ENCODE peak calls at places on chromosomes 12 and 14, in six cellular contexts. E, F, Y, K, P and Q are unnamed samples.

GRCh38 chr12:105289114-105289904 is 41.2 kb upstream of the C12orf75 start:
- DNase-seq in E (no peak), F (no peak), Y (no peak), K (peak; percentile 28), P (no peak), Q (no peak)

GRCh38 chr12:68538722-68539614 is 71.7 kb upstream of the RAP1B start:
- DNase-seq in E (peak; percentile 56), F (peak; percentile 26), Y (no peak), K (peak; percentile 62), P (peak; percentile 10), Q (no peak)

GRCh38 chr14:74955229-74955999 is at the start of gene PGF:
- DNase-seq in E (no peak), F (peak; percentile 52), Y (no peak), K (no peak), P (no peak), Q (no peak)

GRCh38 chr12:6647083-6647604 is at the start of gene ACRBP:
- DNase-seq in E (peak; percentile 62), F (peak; percentile 71), Y (no peak), K (no peak), P (peak; percentile 32), Q (peak; percentile 16)

GRCh38 chr14:75274899-75275569 is 3.6 kb upstream of the FOS start:
- DNase-seq in E (peak; percentile 64), F (no peak), Y (no peak), K (peak; percentile 72), P (no peak), Q (no peak)

GRCh38 chr12:49482095-49483051 is 56.5 kb upstream of the KCNH3 start:
- DNase-seq in E (no peak), F (no peak), Y (no peak), K (no peak), P (no peak), Q (no peak)

GRCh38 chr14:24804813-24805212 is 170.8 kb upstream of the GZMB start:
- DNase-seq in E (no peak), F (no peak), Y (no peak), K (no peak), P (no peak), Q (no peak)

GRCh38 chr12:79692860-79693605 is 2.3 kb upstream of the PAWR start:
- DNase-seq in E (no peak), F (no peak), Y (no peak), K (no peak), P (no peak), Q (no peak)

GRCh38 chr12:90987101-90987500 is 17.7 kb downstream of the EPYC start:
- DNase-seq in E (no peak), F (no peak), Y (no peak), K (peak; percentile 40), P (no peak), Q (no peak)

GRCh38 chr14:96086574-96087077 is 47.5 kb downstream of the C14orf132 start:
- DNase-seq in E (no peak), F (no peak), Y (no peak), K (no peak), P (no peak), Q (no peak)

GRCh38 chr14:22534547-22534946 is 54.5 kb downstream of the DAD1 start:
- DNase-seq in E (no peak), F (no peak), Y (no peak), K (no peak), P (no peak), Q (no peak)

GRCh38 chr12:116864371-116865160 is 16.7 kb downstream of the HRK start:
- DNase-seq in E (no peak), F (no peak), Y (peak; percentile 42), K (peak; percentile 65), P (no peak), Q (no peak)

GRCh38 chr14:84806627-84807026 is 723.3 kb upstream of the FLRT2 start:
- DNase-seq in E (no peak), F (no peak), Y (no peak), K (no peak), P (no peak), Q (no peak)

GRCh38 chr14:91728616-91729183 is 3.2 kb downstream of the CATSPERB start:
- DNase-seq in E (no peak), F (no peak), Y (no peak), K (no peak), P (no peak), Q (no peak)

GRCh38 chr14:100119251-100119650 is 40.2 kb downstream of the DEGS2 start:
- DNase-seq in E (no peak), F (no peak), Y (no peak), K (no peak), P (no peak), Q (no peak)

GRCh38 chr12:72540811-72541210 is 268.6 kb downstream of the TRHDE start:
- DNase-seq in E (no peak), F (no peak), Y (no peak), K (no peak), P (no peak), Q (no peak)

GRCh38 chr12:57124259-57124877 is 3.9 kb upstream of the LRP1 start:
- DNase-seq in E (peak; percentile 78), F (peak; percentile 77), Y (no peak), K (peak; percentile 68), P (peak; percentile 74), Q (no peak)

GRCh38 chr14:77186911-77187648 is 5.5 kb downstream of the TMEM63C start:
- DNase-seq in E (no peak), F (peak; percentile 29), Y (no peak), K (no peak), P (no peak), Q (no peak)

GRCh38 chr12:716506-716905 is 35.9 kb upstream of the WNK1 start:
- DNase-seq in E (no peak), F (no peak), Y (no peak), K (no peak), P (no peak), Q (no peak)

GRCh38 chr12:8687846-8688601 is 9.8 kb upstream of the RIMKLB start:
- DNase-seq in E (peak; percentile 24), F (peak; percentile 54), Y (peak; percentile 55), K (peak; percentile 79), P (no peak), Q (peak; percentile 54)

GRCh38 chr12:119669744-119670472 is 2.0 kb downstream of the PRKAB1 start:
- DNase-seq in E (no peak), F (no peak), Y (no peak), K (no peak), P (no peak), Q (no peak)

GRCh38 chr12:14396071-14396470 is 30.6 kb downstream of the ATF7IP start:
- DNase-seq in E (peak; percentile 75), F (no peak), Y (no peak), K (no peak), P (no peak), Q (no peak)

GRCh38 chr12:118136559-118137003 is 657 bp downstream of the PEBP1 start:
- DNase-seq in E (peak; percentile 77), F (peak; percentile 38), Y (no peak), K (peak; percentile 26), P (peak; percentile 18), Q (no peak)

GRCh38 chr14:37598973-37599526 is 3.6 kb downstream of the TTC6 start:
- DNase-seq in E (no peak), F (no peak), Y (no peak), K (no peak), P (no peak), Q (no peak)

GRCh38 chr14:88818018-88818417 is 6.4 kb upstream of the TTC8 start:
- DNase-seq in E (peak; percentile 18), F (no peak), Y (no peak), K (no peak), P (no peak), Q (no peak)

GRCh38 chr12:21451529-21451928 is 14.1 kb downstream of the PYROXD1 start:
- DNase-seq in E (no peak), F (no peak), Y (no peak), K (peak; percentile 18), P (no peak), Q (no peak)
- TF ChIP-seq CTCF in E (no peak), F (no peak), Y (peak; percentile 15), K (peak; percentile 22), P (no peak), Q (no peak)

GRCh38 chr12:76417116-76417515 is 68.9 kb upstream of the BBS10 start:
- DNase-seq in E (peak; percentile 35), F (no peak), Y (no peak), K (no peak), P (peak; percentile 62), Q (no peak)
- TF ChIP-seq CTCF in E (no peak), F (no peak), Y (no peak), K (no peak), P (no peak), Q (no peak)

DNA sequence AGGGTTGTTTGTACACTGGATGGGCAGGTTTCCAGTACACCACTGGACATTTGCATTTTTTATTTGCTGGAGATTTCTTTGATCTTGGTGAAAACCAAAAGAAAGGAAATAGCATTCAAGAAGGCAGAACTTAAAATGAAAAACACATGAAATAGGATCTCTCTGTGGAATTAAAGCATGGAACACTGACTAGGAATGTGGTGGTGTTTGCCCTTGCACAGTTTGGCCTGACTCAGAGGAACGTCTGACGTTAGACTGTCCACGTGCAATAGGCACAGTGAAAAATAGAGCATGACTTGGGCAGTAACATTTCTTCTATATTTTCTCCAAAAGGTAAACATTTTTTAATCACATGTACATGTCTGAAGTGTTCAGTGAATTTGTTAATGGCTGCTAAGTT is 474.1 kb upstream of the PRICKLE1 start:
- DNase-seq in E (no peak), F (no peak), Y (peak; percentile 52), K (peak; percentile 65), P (no peak), Q (peak; percentile 32)
- TF ChIP-seq CTCF in E (no peak), F (no peak), Y (no peak), K (no peak), P (no peak), Q (no peak)

GRCh38 chr12:56079729-56080555 is at the start of gene ERBB3:
- DNase-seq in E (peak; percentile 18), F (peak; percentile 63), Y (peak; percentile 42), K (peak; percentile 74), P (peak; percentile 38), Q (peak; percentile 40)

GRCh38 chr12:56081393-56082347 is 1.7 kb downstream of the ERBB3 start:
- DNase-seq in E (no peak), F (no peak), Y (no peak), K (no peak), P (no peak), Q (no peak)

GRCh38 chr12:56080556-56081138 is 682 bp downstream of the ERBB3 start:
- DNase-seq in E (no peak), F (no peak), Y (no peak), K (no peak), P (no peak), Q (no peak)

GRCh38 chr12:56078427-56078826 is 1.5 kb upstream of the ERBB3 start:
- DNase-seq in E (no peak), F (no peak), Y (no peak), K (no peak), P (no peak), Q (no peak)

DNA sequence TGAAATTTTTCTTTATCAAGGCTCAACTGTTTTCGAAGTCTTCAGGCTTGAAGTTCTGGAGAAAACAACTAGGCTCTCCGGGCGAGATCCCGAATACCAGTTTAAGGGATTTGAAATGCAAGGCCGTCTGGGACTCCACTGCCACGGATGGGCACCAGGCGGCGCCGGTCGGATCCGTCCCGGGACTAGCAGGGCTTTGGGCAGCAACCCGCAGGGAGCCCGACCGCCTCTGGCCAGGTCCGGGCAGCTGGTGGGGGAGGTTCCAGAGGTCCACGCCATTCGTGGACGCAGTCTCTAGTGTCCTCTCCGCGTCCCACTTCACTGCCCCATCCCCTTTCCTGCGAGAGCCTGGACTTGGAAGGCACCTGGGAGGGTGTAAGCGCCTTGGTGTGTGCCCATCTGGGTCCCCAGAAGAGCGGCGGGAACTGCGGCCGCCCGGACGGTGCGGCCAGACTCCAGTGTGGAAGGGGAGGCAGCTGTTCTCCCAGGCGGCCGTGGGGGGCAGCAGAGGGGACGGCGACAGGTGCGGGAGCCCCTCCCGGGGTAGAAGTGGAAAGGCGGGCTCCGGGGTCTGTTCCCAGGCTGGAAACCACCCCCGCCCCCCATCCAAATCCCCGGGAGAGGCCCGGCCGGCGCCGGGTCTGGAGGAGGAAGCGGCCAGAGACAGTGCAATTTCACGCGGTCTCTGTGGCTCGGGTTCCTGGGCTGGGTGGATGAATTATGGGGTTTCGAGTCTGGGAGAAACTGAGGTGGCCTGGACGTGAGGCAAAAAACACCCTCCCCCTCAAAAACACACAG is 835 bp upstream of the ERBB3 start:
- DNase-seq in E (peak; percentile 48), F (peak; percentile 77), Y (peak; percentile 44), K (peak; percentile 83), P (peak; percentile 64), Q (peak; percentile 46)
- TF ChIP-seq CTCF in E (peak; percentile 56), F (peak; percentile 69), Y (peak; percentile 80), K (peak; percentile 84), P (peak; percentile 71), Q (peak; percentile 81)